ENCODE peak calls at places on chromosomes 4 and X, in eight cellular contexts. B, I, X, T, J, A, F and R are unnamed samples.

GRCh38 chr4:57055873-57056272 is 54.3 kb downstream of the IGFBP7 start:
- DNase-seq in B (no peak), I (no peak), X (no peak), T (no peak), J (no peak), A (no peak), F (no peak), R (no peak)

GRCh38 chr4:95547708-95548471 is 883 bp downstream of the UNC5C start:
- DNase-seq in B (no peak), I (peak; percentile 42), X (no peak), T (no peak), J (peak; percentile 24), A (no peak), F (peak; percentile 9), R (no peak)

GRCh38 chrX:3577551-3577950 is 135.9 kb downstream of the PRKX start:
- DNase-seq in B (no peak), I (no peak), X (no peak), T (no peak), J (no peak), A (no peak), F (no peak), R (no peak)

GRCh38 chrX:21940356-21940829 is at the start of gene SMS:
- DNase-seq in B (peak; percentile 75), I (peak; percentile 78), X (peak; percentile 66), T (peak; percentile 32), J (peak; percentile 49), A (peak; percentile 60), F (peak; percentile 42), R (peak; percentile 53)

GRCh38 chr4:81499840-81500239 is 28.1 kb upstream of the RASGEF1B start:
- DNase-seq in B (no peak), I (peak; percentile 13), X (no peak), T (no peak), J (no peak), A (no peak), F (no peak), R (no peak)

GRCh38 chrX:120781416-120781815 is 94.2 kb downstream of the CT47B1 start:
- DNase-seq in B (no peak), I (no peak), X (no peak), T (no peak), J (no peak), A (no peak), F (no peak), R (no peak)

GRCh38 chr4:9921326-9921725 is 100.0 kb downstream of the SLC2A9 start:
- DNase-seq in B (no peak), I (no peak), X (no peak), T (no peak), J (no peak), A (no peak), F (no peak), R (no peak)

GRCh38 chrX:63299596-63299995 is 51.5 kb downstream of the SPIN4 start:
- DNase-seq in B (no peak), I (no peak), X (no peak), T (no peak), J (no peak), A (no peak), F (no peak), R (no peak)

GRCh38 chrX:107507093-107507743 is 57.8 kb downstream of the FRMPD3 start:
- DNase-seq in B (no peak), I (peak; percentile 25), X (no peak), T (no peak), J (no peak), A (no peak), F (no peak), R (no peak)

GRCh38 chr4:726235-726787 is 20.7 kb downstream of the PCGF3 start:
- DNase-seq in B (peak; percentile 44), I (no peak), X (no peak), T (no peak), J (no peak), A (no peak), F (no peak), R (no peak)

GRCh38 chr4:3041192-3042142 is 32.9 kb downstream of the HTT-AS start:
- DNase-seq in B (peak; percentile 48), I (no peak), X (peak; percentile 69), T (peak; percentile 55), J (no peak), A (peak; percentile 42), F (peak; percentile 64), R (no peak)

GRCh38 chr4:74397748-74398426 is 32.9 kb downstream of the EREG start:
- DNase-seq in B (peak; percentile 4), I (no peak), X (no peak), T (no peak), J (no peak), A (no peak), F (no peak), R (no peak)

GRCh38 chr4:56976283-56976877 is 1.0 kb downstream of the NOA1 start:
- DNase-seq in B (no peak), I (peak; percentile 36), X (no peak), T (peak; percentile 12), J (no peak), A (no peak), F (no peak), R (no peak)

GRCh38 chr4:150021483-150021882 is 56.8 kb upstream of the DCLK2 start:
- DNase-seq in B (no peak), I (no peak), X (no peak), T (no peak), J (no peak), A (no peak), F (no peak), R (no peak)

GRCh38 chr4:85829276-85830051 is 354.5 kb downstream of the ARHGAP24 start:
- DNase-seq in B (peak; percentile 66), I (no peak), X (no peak), T (no peak), J (no peak), A (no peak), F (no peak), R (no peak)

GRCh38 chrX:127861611-127862010 is 190.6 kb downstream of the ACTRT1 start:
- DNase-seq in B (no peak), I (no peak), X (no peak), T (no peak), J (no peak), A (no peak), F (no peak), R (no peak)

GRCh38 chr4:111633663-111634266 is 511.5 kb upstream of the FAM241A start:
- DNase-seq in B (no peak), I (no peak), X (no peak), T (no peak), J (no peak), A (no peak), F (no peak), R (no peak)

GRCh38 chr4:129218897-129219296 is 122.9 kb downstream of the C4orf33 start:
- DNase-seq in B (peak; percentile 1), I (no peak), X (no peak), T (no peak), J (no peak), A (no peak), F (peak; percentile 52), R (no peak)

GRCh38 chrX:1420371-1420770 is 28.5 kb upstream of the SLC25A6 start:
- DNase-seq in B (no peak), I (no peak), X (no peak), T (no peak), J (no peak), A (no peak), F (no peak), R (no peak)

GRCh38 chrX:40531056-40531826 is 49.5 kb upstream of the ATP6AP2 start:
- DNase-seq in B (no peak), I (peak; percentile 60), X (no peak), T (no peak), J (no peak), A (no peak), F (no peak), R (no peak)

GRCh38 chr4:173040200-173040599 is 128.4 kb upstream of the GALNT7 start:
- DNase-seq in B (peak; percentile 4), I (no peak), X (no peak), T (no peak), J (no peak), A (no peak), F (no peak), R (no peak)

DNA sequence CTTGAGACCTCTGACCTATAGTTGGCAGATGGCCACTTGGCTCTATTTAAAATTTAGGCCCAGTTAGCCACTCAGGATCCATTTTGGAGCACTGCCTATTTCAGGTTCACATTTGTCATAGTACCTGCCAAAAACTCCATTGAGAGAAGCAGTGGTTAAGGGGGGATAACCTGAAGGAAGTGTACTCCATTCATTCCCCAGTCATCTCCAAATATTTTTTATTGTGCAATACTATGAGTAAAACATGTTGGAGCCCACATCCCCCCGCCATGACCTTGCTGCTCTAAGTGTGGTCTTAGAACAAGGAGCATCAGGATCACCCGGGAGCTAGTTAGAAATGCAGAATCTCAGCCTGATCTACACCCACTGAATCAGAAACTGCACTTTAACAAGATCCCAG is 21.1 kb downstream of the PLP1 start:
- DNase-seq in B (peak; percentile 8), I (no peak), X (no peak), T (no peak), J (no peak), A (no peak), F (no peak), R (no peak)
- TF ChIP-seq CTCF in B (no peak), I (no peak), X (no peak), T (no peak), J (no peak), A (no peak), F (no peak), R (no peak)

GRCh38 chr4:139738846-139739613 is 73.4 kb downstream of the MGST2 start:
- DNase-seq in B (no peak), I (no peak), X (no peak), T (peak; percentile 91), J (no peak), A (no peak), F (no peak), R (no peak)
- TF ChIP-seq CTCF in B (no peak), I (no peak), X (no peak), T (no peak), J (no peak), A (no peak), F (no peak), R (no peak)

DNA sequence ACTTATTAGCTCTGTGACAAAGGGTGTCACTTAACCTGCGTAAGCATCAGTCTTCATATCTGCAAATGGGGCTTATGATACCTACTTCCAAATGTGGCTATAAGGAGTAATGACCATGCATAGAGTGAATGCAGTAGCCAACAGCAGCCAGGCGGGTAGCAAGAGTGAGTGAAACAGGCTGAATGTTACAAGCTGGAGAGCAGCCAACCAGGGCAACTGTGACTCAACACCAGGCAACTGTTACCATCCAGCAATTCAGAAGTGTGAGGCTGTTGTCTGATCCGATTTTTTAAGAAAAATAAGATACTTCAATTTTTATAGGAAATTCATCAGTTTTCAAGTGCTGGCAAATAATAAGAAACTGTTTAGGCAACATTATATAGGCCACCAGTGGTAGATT is 270.2 kb upstream of the TAPT1 start:
- DNase-seq in B (peak; percentile 67), I (no peak), X (no peak), T (no peak), J (no peak), A (no peak), F (peak; percentile 42), R (no peak)
- TF ChIP-seq CTCF in B (no peak), I (no peak), X (no peak), T (no peak), J (no peak), A (no peak), F (no peak), R (no peak)

DNA sequence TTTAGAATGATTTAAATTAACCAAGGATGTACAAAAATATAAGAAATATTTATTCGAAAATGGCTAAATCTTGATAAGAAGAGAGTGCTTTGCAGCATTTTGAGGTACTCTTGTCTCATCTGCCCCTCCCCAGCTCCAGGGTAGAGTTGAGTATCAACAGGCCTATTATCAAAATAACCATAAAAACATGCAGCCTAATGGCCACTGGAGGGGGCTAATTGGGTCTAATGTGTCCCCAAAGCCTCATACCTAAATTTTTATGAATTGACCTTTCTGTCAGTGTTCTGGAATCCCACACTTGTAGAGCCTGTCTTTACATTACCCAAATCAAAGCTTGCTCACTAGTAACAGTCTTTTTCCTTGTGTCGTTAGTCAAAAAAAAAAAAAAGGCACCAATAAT is 544.9 kb upstream of the CPXCR1 start:
- DNase-seq in B (no peak), I (no peak), X (no peak), T (no peak), J (no peak), A (no peak), F (no peak), R (no peak)
- TF ChIP-seq CTCF in B (no peak), I (no peak), X (no peak), T (no peak), J (no peak), A (no peak), F (no peak), R (no peak)